ENCODE peak calls at places on chromosomes 3 and 15, in eight cellular contexts. U, W, G, Z, Q, B, D and Y are unnamed samples.
A peak's percentile ranks its signal among the peaks of the same experiment; 100 is the strongest.

GRCh38 chr3:194328080-194328571 is 23.0 kb downstream of the CPN2 start:
- DNase-seq in U (no peak), Q (no peak), Z (no peak), D (no peak), W (peak; percentile 55), B (no peak), G (no peak), Y (no peak)

GRCh38 chr15:96076350-96076749 is 254.2 kb upstream of the NR2F2 start:
- DNase-seq in B (no peak), U (no peak), Z (no peak), Q (no peak), G (no peak), W (no peak), D (no peak), Y (no peak)

GRCh38 chr15:82081904-82082810 is 36.3 kb upstream of the MEX3B start:
- DNase-seq in D (no peak), B (peak; percentile 17), Z (no peak), U (no peak), G (no peak), Q (no peak), W (peak; percentile 28), Y (no peak)

GRCh38 chr3:72265250-72265649 is 480.3 kb upstream of the PROK2 start:
- DNase-seq in W (no peak), U (no peak), Z (no peak), D (no peak), G (no peak), B (no peak), Q (no peak), Y (no peak)

GRCh38 chr15:60901647-60902046 is 327.5 kb downstream of the RORA start:
- DNase-seq in G (no peak), U (no peak), Q (no peak), W (no peak), B (no peak), Z (no peak), D (no peak), Y (no peak)

GRCh38 chr15:88204584-88204983 is 52.0 kb downstream of the NTRK3 start:
- DNase-seq in U (no peak), Z (no peak), D (no peak), W (no peak), B (no peak), Q (no peak), G (no peak), Y (no peak)

GRCh38 chr3:142501004-142501926 is 53.4 kb upstream of the XRN1 start:
- DNase-seq in B (no peak), Z (no peak), Q (peak; percentile 72), G (no peak), U (no peak), W (peak; percentile 52), D (no peak), Y (no peak)

GRCh38 chr3:3907023-3907422 is 107.8 kb downstream of the LRRN1 start:
- DNase-seq in D (no peak), Q (no peak), U (no peak), W (no peak), G (no peak), B (no peak), Z (no peak), Y (no peak)

GRCh38 chr3:192906940-192907339 is 10.7 kb downstream of the MB21D2 start:
- DNase-seq in B (no peak), G (no peak), U (no peak), Q (no peak), W (no peak), D (no peak), Z (no peak), Y (no peak)

GRCh38 chr15:83292317-83292716 is 7.9 kb upstream of the BNC1 start:
- DNase-seq in U (no peak), D (no peak), G (no peak), Z (no peak), Q (no peak), B (no peak), W (no peak), Y (no peak)
- H3K27ac ChIP-seq in U (no peak overlapping the region), D (no peak overlapping the region), G (no peak overlapping the region), Z (no peak overlapping the region), Q (no peak overlapping the region), B (no peak overlapping the region), W (no peak overlapping the region), Y (no peak overlapping the region)

DNA sequence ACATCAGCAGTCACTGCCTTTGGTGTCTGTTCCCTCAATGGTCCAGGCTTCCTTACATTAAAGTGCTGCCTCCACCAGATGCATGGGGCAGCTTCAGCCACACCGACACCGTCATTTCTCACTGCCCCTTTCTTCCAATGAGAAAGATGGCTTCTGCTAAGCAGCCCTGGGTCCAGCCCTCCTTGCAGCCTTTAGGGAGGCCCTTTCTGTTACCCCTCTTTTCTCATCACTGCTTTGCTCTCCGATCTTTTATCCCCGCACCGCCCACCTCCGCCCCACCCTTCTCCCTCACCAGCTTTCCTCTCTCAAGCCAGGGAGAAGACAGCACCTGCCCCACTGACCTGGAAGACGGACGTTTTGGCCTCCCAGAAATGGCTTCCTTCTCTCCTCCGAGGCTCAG is 28.2 kb upstream of the CXCR6 start:
- DNase-seq in Q (no peak), D (no peak), U (no peak), Z (no peak), B (no peak), G (no peak), W (no peak), Y (no peak)
- TF ChIP-seq POLR2A in Q (no peak), D (no peak), U (no peak), Z (no peak), B (no peak), G (no peak), W (no peak), Y (no peak)

DNA sequence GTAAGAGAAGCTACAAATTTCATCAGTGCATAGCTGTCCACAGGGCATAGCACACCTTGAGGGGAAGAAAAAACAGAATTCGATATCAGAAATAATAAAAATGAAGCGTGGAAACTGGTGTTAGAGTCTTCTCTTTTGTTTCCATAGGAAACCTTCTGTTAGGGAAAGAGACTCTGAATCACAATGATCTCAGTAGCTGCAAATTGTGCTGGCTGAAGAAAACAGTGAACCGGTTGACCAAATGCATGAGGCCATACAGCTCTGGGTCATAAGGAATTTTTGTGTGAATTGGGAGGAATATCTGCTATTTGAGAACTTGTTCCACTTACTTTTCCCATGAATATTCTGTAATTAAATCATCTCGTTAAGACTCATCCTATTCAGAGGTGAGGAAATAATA is 580.2 kb upstream of the NECTIN3 start:
- DNase-seq in Q (no peak), U (no peak), D (no peak), Z (no peak), B (no peak), W (no peak), G (no peak), Y (no peak)
- H3K4me1 ChIP-seq in Q (no peaks in the 10 kb centered on the region), U (peaks cover 4% of the 10 kb centered on the region), D (no peaks in the 10 kb centered on the region), Z (no peaks in the 10 kb centered on the region), B (no peaks in the 10 kb centered on the region), W (no peaks in the 10 kb centered on the region), G (no peaks in the 10 kb centered on the region), Y (no peaks in the 10 kb centered on the region)

DNA sequence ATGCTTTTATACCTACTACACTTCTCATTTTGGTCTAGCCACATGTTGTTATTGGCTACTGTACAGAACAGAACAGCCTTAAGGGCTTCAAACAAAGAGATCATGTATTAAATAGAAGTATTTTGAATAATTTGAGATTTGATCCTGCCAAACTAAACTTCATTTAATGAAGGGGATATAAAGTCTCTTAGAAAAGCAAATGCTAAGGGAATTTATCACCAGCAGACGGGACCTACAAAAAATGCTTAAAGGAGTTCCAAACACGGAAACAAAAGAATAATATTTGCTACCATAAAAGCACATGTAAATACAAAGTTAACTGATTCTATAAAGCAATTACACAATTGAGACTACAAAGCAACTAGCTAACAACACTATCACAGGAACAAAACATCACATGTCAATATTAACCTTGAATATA is 23.6 kb upstream of the FMN1 start:
- DNase-seq in G (no peak), Z (no peak), W (no peak), B (no peak), U (no peak), Q (no peak), D (no peak), Y (no peak)
- H3K27ac ChIP-seq in G (no peak overlapping the region), Z (no peak overlapping the region), W (no peak overlapping the region), B (no peak overlapping the region), U (no peak overlapping the region), Q (no peak overlapping the region), D (no peak overlapping the region), Y (no peak overlapping the region)

GRCh38 chr15:51971353-51972133 is at the start of gene LEO1:
- DNase-seq in B (peak; percentile 85), D (peak; percentile 93), Q (peak; percentile 97), Z (peak; percentile 81), W (peak; percentile 99), G (peak; percentile 91), U (peak; percentile 95), Y (peak; percentile 93)
- TF ChIP-seq POLR2A in B (no peak), D (no peak), Q (peak; percentile 92), Z (peak; percentile 74), W (peak; percentile 93), G (no peak), U (peak; percentile 92), Y (peak; percentile 63)

GRCh38 chr15:70851889-70852288 is 2.1 kb downstream of the LARP6 start:
- DNase-seq in Z (no peak), D (no peak), B (no peak), U (no peak), W (no peak), Q (no peak), G (no peak), Y (no peak)
- H3K4me1 ChIP-seq in Z (peaks cover 3% of the 10 kb centered on the region), D (no peaks in the 10 kb centered on the region), B (peaks cover 4% of the 10 kb centered on the region), U (peaks cover 19% of the 10 kb centered on the region), W (peaks cover 31% of the 10 kb centered on the region), Q (peaks cover 18% of the 10 kb centered on the region), G (peaks cover 15% of the 10 kb centered on the region), Y (no peaks in the 10 kb centered on the region)

DNA sequence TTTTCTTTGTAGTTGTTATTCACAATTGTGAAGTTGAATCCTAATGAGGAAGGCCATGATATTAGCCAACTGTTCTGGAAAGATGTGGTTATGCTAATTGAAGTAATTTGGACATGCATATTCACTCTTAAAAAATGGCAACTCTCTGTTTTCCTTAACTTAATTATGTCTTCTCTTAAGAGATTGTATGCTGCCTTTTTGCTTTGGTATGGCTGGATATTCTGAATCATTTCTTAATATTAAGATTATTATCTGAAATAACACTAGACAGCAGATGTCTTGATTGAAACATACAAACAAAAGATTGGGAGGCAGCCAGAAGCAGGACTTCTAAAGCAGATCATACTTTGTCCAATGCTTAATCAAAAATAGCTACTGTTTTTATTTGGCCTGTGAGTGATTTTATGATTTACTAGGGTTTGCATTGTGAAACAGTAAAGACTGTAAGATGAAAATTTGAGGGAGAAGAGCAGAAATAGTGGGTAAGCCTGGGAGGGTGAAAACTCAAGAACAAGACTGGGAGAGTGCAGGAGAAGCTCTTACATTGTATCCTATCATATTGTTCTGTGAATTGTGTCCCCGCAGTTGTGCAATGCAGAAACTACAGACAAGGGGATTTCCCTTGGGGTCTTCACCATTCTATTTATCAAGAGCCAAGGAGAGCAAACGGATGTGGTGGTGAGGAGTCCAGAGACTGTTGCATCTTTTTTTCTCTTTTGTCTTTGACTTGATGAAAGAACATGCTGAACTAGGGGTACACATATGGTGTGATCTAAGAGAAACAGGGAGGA is 554.8 kb downstream of the TUSC7 start:
- DNase-seq in W (no peak), Z (no peak), B (no peak), G (no peak), D (no peak), Q (peak; percentile 11), U (no peak), Y (no peak)
- H3K27ac ChIP-seq in W (no peak overlapping the region), Z (no peak overlapping the region), B (no peak overlapping the region), G (no peak overlapping the region), D (no peak overlapping the region), Q (no peak overlapping the region), U (no peak overlapping the region), Y (no peak overlapping the region)